ENCODE peak calls at places on chromosomes 2 and 18, in ten cellular contexts. One of them, this sample, is unnamed.

GRCh38 chr2:138071720-138072719 is 107.7 kb downstream of the HNMT start:
- DNase-seq in NB4: no peak
- DNase-seq in GM12864: no peak
- DNase-seq in B cell: no peak
- DNase-seq in DND-41: no peak
- DNase-seq in psoas muscle: no peak
- DNase-seq in astrocyte of the cerebellum: no peak
- DNase-seq in AG09309: no peak
- DNase-seq in MCF 10A: peak
- DNase-seq in body of pancreas: no peak
- DNase-seq in this sample: no peak

GRCh38 chr18:57466745-57467144 is 31.6 kb downstream of the ONECUT2 start:
- DNase-seq in GM12864: no peak
- DNase-seq in DND-41: no peak
- DNase-seq in astrocyte of the cerebellum: no peak
- DNase-seq in psoas muscle: no peak
- DNase-seq in NB4: peak
- DNase-seq in body of pancreas: no peak
- DNase-seq in B cell: no peak
- DNase-seq in AG09309: no peak
- DNase-seq in MCF 10A: no peak
- DNase-seq in this sample: no peak

GRCh38 chr2:71702971-71703898 is 249.9 kb downstream of the DYSF start:
- DNase-seq in DND-41: no peak
- DNase-seq in astrocyte of the cerebellum: no peak
- DNase-seq in NB4: no peak
- DNase-seq in B cell: no peak
- DNase-seq in psoas muscle: no peak
- DNase-seq in body of pancreas: no peak
- DNase-seq in GM12864: no peak
- DNase-seq in MCF 10A: no peak
- DNase-seq in AG09309: no peak
- DNase-seq in this sample: no peak

GRCh38 chr18:22689711-22690110 is 243.4 kb upstream of the RBBP8 start:
- DNase-seq in B cell: no peak
- DNase-seq in astrocyte of the cerebellum: no peak
- DNase-seq in MCF 10A: no peak
- DNase-seq in DND-41: no peak
- DNase-seq in AG09309: no peak
- DNase-seq in psoas muscle: no peak
- DNase-seq in GM12864: no peak
- DNase-seq in NB4: no peak
- DNase-seq in body of pancreas: no peak
- DNase-seq in this sample: no peak

GRCh38 chr18:78378983-78379382 is 600.6 kb upstream of the SALL3 start:
- DNase-seq in AG09309: no peak
- DNase-seq in astrocyte of the cerebellum: no peak
- DNase-seq in MCF 10A: no peak
- DNase-seq in NB4: no peak
- DNase-seq in B cell: no peak
- DNase-seq in body of pancreas: no peak
- DNase-seq in DND-41: no peak
- DNase-seq in psoas muscle: no peak
- DNase-seq in GM12864: no peak
- DNase-seq in this sample: no peak

GRCh38 chr18:14074187-14074586 is 58.0 kb downstream of the ZNF519 start:
- DNase-seq in psoas muscle: no peak
- DNase-seq in astrocyte of the cerebellum: no peak
- DNase-seq in body of pancreas: no peak
- DNase-seq in AG09309: no peak
- DNase-seq in DND-41: peak
- DNase-seq in MCF 10A: no peak
- DNase-seq in B cell: no peak
- DNase-seq in GM12864: no peak
- DNase-seq in NB4: peak
- DNase-seq in this sample: peak

GRCh38 chr2:2645162-2645855 is 314.2 kb upstream of the MYT1L start:
- DNase-seq in GM12864: no peak
- DNase-seq in DND-41: no peak
- DNase-seq in body of pancreas: no peak
- DNase-seq in B cell: no peak
- DNase-seq in psoas muscle: no peak
- DNase-seq in AG09309: no peak
- DNase-seq in astrocyte of the cerebellum: no peak
- DNase-seq in NB4: no peak
- DNase-seq in MCF 10A: no peak
- DNase-seq in this sample: no peak

GRCh38 chr2:104412384-104412783 is 441.5 kb upstream of the POU3F3 start:
- DNase-seq in psoas muscle: no peak
- DNase-seq in AG09309: no peak
- DNase-seq in body of pancreas: peak
- DNase-seq in astrocyte of the cerebellum: peak
- DNase-seq in MCF 10A: peak
- DNase-seq in B cell: no peak
- DNase-seq in NB4: peak
- DNase-seq in DND-41: peak
- DNase-seq in GM12864: no peak
- DNase-seq in this sample: peak

GRCh38 chr18:48943736-48944527 is 6.8 kb downstream of the SMAD7 start:
- DNase-seq in MCF 10A: no peak
- DNase-seq in psoas muscle: no peak
- DNase-seq in DND-41: peak
- DNase-seq in body of pancreas: no peak
- DNase-seq in GM12864: no peak
- DNase-seq in astrocyte of the cerebellum: no peak
- DNase-seq in NB4: no peak
- DNase-seq in AG09309: no peak
- DNase-seq in B cell: no peak
- DNase-seq in this sample: no peak

GRCh38 chr2:10985260-10985659 is 73.5 kb downstream of the KCNF1 start:
- DNase-seq in DND-41: no peak
- DNase-seq in body of pancreas: no peak
- DNase-seq in GM12864: no peak
- DNase-seq in AG09309: no peak
- DNase-seq in astrocyte of the cerebellum: no peak
- DNase-seq in B cell: no peak
- DNase-seq in NB4: no peak
- DNase-seq in MCF 10A: no peak
- DNase-seq in psoas muscle: no peak
- DNase-seq in this sample: no peak

GRCh38 chr2:233845301-233846060 is 8.9 kb downstream of the HJURP start:
- DNase-seq in GM12864: no peak
- DNase-seq in body of pancreas: no peak
- DNase-seq in AG09309: no peak
- DNase-seq in psoas muscle: no peak
- DNase-seq in MCF 10A: no peak
- DNase-seq in astrocyte of the cerebellum: no peak
- DNase-seq in NB4: no peak
- DNase-seq in DND-41: no peak
- DNase-seq in B cell: no peak
- DNase-seq in this sample: no peak

GRCh38 chr2:64819371-64819770 is 165.7 kb upstream of the SERTAD2 start:
- DNase-seq in psoas muscle: no peak
- DNase-seq in GM12864: no peak
- DNase-seq in MCF 10A: no peak
- DNase-seq in NB4: peak
- DNase-seq in B cell: no peak
- DNase-seq in body of pancreas: no peak
- DNase-seq in astrocyte of the cerebellum: no peak
- DNase-seq in AG09309: no peak
- DNase-seq in DND-41: no peak
- DNase-seq in this sample: no peak

GRCh38 chr18:25275414-25276001 is 76.5 kb downstream of the ZNF521 start:
- DNase-seq in NB4: no peak
- DNase-seq in GM12864: no peak
- DNase-seq in MCF 10A: no peak
- DNase-seq in body of pancreas: no peak
- DNase-seq in B cell: no peak
- DNase-seq in AG09309: no peak
- DNase-seq in DND-41: no peak
- DNase-seq in psoas muscle: no peak
- DNase-seq in astrocyte of the cerebellum: no peak
- DNase-seq in this sample: no peak

GRCh38 chr2:86160156-86160952 is 34.9 kb downstream of the IMMT start:
- DNase-seq in psoas muscle: no peak
- DNase-seq in MCF 10A: no peak
- DNase-seq in GM12864: no peak
- DNase-seq in DND-41: no peak
- DNase-seq in astrocyte of the cerebellum: no peak
- DNase-seq in NB4: no peak
- DNase-seq in body of pancreas: no peak
- DNase-seq in B cell: no peak
- DNase-seq in AG09309: no peak
- DNase-seq in this sample: no peak

GRCh38 chr2:220198911-220199310 is 571.5 kb downstream of the SLC4A3 start:
- DNase-seq in AG09309: peak
- DNase-seq in astrocyte of the cerebellum: peak
- DNase-seq in psoas muscle: no peak
- DNase-seq in GM12864: no peak
- DNase-seq in NB4: no peak
- DNase-seq in body of pancreas: peak
- DNase-seq in B cell: no peak
- DNase-seq in MCF 10A: peak
- DNase-seq in DND-41: no peak
- DNase-seq in this sample: no peak

DNA sequence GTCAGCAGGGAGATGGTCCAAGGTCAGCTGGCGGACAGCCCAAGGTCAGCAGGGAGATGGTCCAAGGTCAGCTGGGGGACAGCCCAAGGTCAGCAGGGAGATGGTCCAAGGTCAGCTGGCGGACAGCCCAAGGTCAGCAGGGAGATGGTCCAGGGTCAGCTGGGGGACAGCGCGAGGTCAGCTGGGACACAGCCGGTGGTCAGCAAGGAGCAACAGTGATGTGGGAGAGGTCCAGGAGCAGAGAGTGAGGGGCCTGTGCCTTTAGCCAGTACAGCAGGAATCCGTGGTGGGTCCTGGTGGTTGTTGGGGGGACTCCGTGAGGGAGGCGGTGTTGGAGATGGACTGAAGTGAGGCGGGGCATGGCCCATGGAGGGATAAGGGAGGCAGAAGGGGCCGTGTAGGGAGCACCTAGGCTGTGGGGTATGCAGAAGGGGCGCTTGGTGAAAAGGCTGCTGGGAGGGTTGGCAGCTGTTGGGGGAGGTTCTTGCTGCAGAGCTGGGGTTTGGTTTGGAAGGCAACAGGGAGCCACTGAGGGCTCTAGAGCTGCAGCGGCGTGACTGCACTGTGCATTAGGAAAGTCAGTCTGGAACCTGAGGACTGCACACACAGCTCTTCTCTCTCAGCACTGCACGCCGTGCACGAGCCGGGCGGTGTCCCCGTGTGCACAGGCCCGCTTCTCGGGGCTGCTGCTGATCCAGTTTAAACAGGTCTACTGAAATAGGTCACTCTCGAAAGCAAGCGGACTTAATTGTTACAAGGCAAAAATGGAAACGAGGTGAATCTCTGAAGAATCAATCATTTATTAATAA is 76.1 kb upstream of the HDAC4 start:
- DNase-seq in GM12864: no peak
- DNase-seq in astrocyte of the cerebellum: no peak
- DNase-seq in psoas muscle: no peak
- DNase-seq in DND-41: no peak
- DNase-seq in MCF 10A: no peak
- DNase-seq in AG09309: no peak
- DNase-seq in NB4: no peak
- DNase-seq in body of pancreas: no peak
- DNase-seq in B cell: no peak
- DNase-seq in this sample: peak
- TF ChIP-seq CTCF in GM12864: no peak
- TF ChIP-seq CTCF in astrocyte of the cerebellum: no peak
- TF ChIP-seq CTCF in psoas muscle: no peak
- TF ChIP-seq CTCF in DND-41: no peak
- TF ChIP-seq CTCF in MCF 10A: no peak
- TF ChIP-seq CTCF in AG09309: no peak
- TF ChIP-seq CTCF in NB4: no peak
- TF ChIP-seq CTCF in body of pancreas: no peak
- TF ChIP-seq CTCF in B cell: no peak
- TF ChIP-seq CTCF in this sample: no peak

DNA sequence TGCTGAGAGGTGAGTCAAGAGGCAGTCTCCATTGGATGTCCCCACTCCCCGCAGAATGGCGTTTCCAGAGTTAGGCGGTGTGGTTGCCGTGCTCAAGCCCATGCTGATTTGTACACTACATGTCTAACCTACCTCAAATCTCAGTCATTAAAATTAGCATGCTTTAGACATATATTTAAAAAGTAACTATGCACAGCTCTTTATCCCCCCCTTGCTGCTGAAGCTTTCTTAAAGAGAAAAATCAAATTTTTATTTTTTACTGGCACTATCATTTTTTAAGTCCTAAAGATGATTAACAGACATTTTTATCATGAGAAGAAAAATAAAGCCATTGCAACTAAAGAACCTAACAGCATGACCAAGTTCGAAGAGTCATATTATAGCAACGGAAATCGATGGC is 42.9 kb downstream of the BOLA3 start:
- DNase-seq in AG09309: no peak
- DNase-seq in MCF 10A: no peak
- DNase-seq in DND-41: no peak
- DNase-seq in astrocyte of the cerebellum: no peak
- DNase-seq in psoas muscle: no peak
- DNase-seq in body of pancreas: no peak
- DNase-seq in NB4: no peak
- DNase-seq in GM12864: no peak
- DNase-seq in B cell: no peak
- DNase-seq in this sample: no peak
- TF ChIP-seq CTCF in AG09309: no peak
- TF ChIP-seq CTCF in MCF 10A: peak
- TF ChIP-seq CTCF in DND-41: peak
- TF ChIP-seq CTCF in astrocyte of the cerebellum: peak
- TF ChIP-seq CTCF in psoas muscle: no peak
- TF ChIP-seq CTCF in body of pancreas: no peak
- TF ChIP-seq CTCF in NB4: no peak
- TF ChIP-seq CTCF in GM12864: no peak
- TF ChIP-seq CTCF in B cell: peak
- TF ChIP-seq CTCF in this sample: no peak

GRCh38 chr2:210199854-210200253 is 25.4 kb downstream of the ACADL start:
- DNase-seq in GM12864: no peak
- DNase-seq in psoas muscle: no peak
- DNase-seq in body of pancreas: no peak
- DNase-seq in B cell: no peak
- DNase-seq in NB4: no peak
- DNase-seq in MCF 10A: no peak
- DNase-seq in DND-41: no peak
- DNase-seq in astrocyte of the cerebellum: no peak
- DNase-seq in AG09309: no peak
- DNase-seq in this sample: no peak
- TF ChIP-seq CTCF in GM12864: no peak
- TF ChIP-seq CTCF in psoas muscle: no peak
- TF ChIP-seq CTCF in body of pancreas: no peak
- TF ChIP-seq CTCF in B cell: no peak
- TF ChIP-seq CTCF in NB4: no peak
- TF ChIP-seq CTCF in MCF 10A: no peak
- TF ChIP-seq CTCF in DND-41: no peak
- TF ChIP-seq CTCF in astrocyte of the cerebellum: no peak
- TF ChIP-seq CTCF in AG09309: no peak
- TF ChIP-seq CTCF in this sample: no peak

DNA sequence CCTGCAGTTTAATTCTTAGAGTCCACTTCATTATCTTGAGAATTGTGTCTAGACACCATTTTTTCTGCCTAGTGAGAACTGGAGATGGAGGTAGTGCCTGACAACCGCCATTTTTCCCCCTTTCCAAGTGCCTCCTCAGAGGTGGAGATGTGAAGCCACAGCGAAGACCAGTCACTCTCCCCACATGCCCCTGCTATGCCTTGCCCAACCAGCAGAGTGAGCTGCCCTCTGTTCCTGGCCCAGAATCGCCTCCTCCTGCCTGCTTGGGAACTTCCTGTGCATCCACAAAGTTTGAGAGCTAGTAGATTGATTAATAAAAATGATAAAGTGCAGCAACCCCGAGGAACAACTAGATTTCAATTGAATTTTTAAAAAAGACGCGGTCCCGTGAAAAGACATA is 123.3 kb downstream of the CLIP4 start:
- DNase-seq in NB4: peak
- DNase-seq in B cell: no peak
- DNase-seq in body of pancreas: peak
- DNase-seq in GM12864: no peak
- DNase-seq in astrocyte of the cerebellum: no peak
- DNase-seq in DND-41: peak
- DNase-seq in AG09309: no peak
- DNase-seq in MCF 10A: peak
- DNase-seq in psoas muscle: no peak
- DNase-seq in this sample: peak
- TF ChIP-seq CTCF in NB4: peak
- TF ChIP-seq CTCF in B cell: no peak
- TF ChIP-seq CTCF in body of pancreas: peak
- TF ChIP-seq CTCF in GM12864: peak
- TF ChIP-seq CTCF in astrocyte of the cerebellum: peak
- TF ChIP-seq CTCF in DND-41: peak
- TF ChIP-seq CTCF in AG09309: peak
- TF ChIP-seq CTCF in MCF 10A: peak
- TF ChIP-seq CTCF in psoas muscle: peak
- TF ChIP-seq CTCF in this sample: peak

This sample was measured in activated CD8-positive, alpha-beta T cell treated with anti-CD3 and anti-CD28 coated beads for 36 hours.